ENCODE peak calls at places on chromosomes 5 and 9, in five cellular contexts. U is right lobe of liver, E is astrocyte, L is body of pancreas, C is epithelial cell of esophagus. S is an unnamed sample.

GRCh38 chr9:4781408-4781807 is 11.3 kb upstream of the RCL1 start:
- DNase-seq in U (no peak), E (no peak), L (no peak), C (no peak), S (peak; percentile 21)

GRCh38 chr9:109440797-109441287 is 57.3 kb downstream of the PTPN3 start:
- DNase-seq in U (peak; percentile 60), E (peak; percentile 79), L (peak; percentile 77), C (peak; percentile 89), S (peak; percentile 71)

GRCh38 chr5:80745490-80745889 is 90.7 kb upstream of the DHFR start:
- DNase-seq in U (no peak), E (peak; percentile 67), L (no peak), C (peak; percentile 75), S (peak; percentile 25)

GRCh38 chr9:103210607-103211006 is 215.5 kb downstream of the CYLC2 start:
- DNase-seq in U (no peak), E (no peak), L (no peak), C (no peak), S (no peak)

GRCh38 chr5:123512631-123513461 is 869 bp downstream of the CSNK1G3 start:
- DNase-seq in U (peak; percentile 62), E (peak; percentile 45), L (peak; percentile 42), C (peak; percentile 35), S (no peak)

GRCh38 chr9:133916159-133916541 is 76.0 kb downstream of the VAV2 start:
- DNase-seq in U (no peak), E (peak; percentile 75), L (no peak), C (peak; percentile 22), S (no peak)

GRCh38 chr5:6632324-6632930 is 417 bp downstream of the NSUN2 start:
- DNase-seq in U (no peak), E (no peak), L (peak; percentile 29), C (peak; percentile 52), S (no peak)

GRCh38 chr5:60497706-60498500 is 202.1 kb downstream of the DEPDC1B start:
- DNase-seq in U (no peak), E (peak; percentile 84), L (no peak), C (peak; percentile 20), S (peak; percentile 40)

GRCh38 chr9:80552931-80553330 is 981.2 kb downstream of the TLE4 start:
- DNase-seq in U (peak; percentile 73), E (no peak), L (no peak), C (peak; percentile 19), S (peak; percentile 83)

GRCh38 chr9:21027295-21027694 is 4.1 kb downstream of the HACD4 start:
- DNase-seq in U (no peak), E (peak; percentile 20), L (no peak), C (peak; percentile 14), S (no peak)

GRCh38 chr9:35733109-35733541 is 659 bp downstream of the CREB3 start:
- DNase-seq in U (no peak), E (peak; percentile 66), L (no peak), C (peak; percentile 88), S (peak; percentile 65)

GRCh38 chr5:121668635-121669034 is 183.0 kb upstream of the FTMT start:
- DNase-seq in U (no peak), E (peak; percentile 69), L (no peak), C (no peak), S (peak; percentile 2)

GRCh38 chr9:108389056-108389455 is 466.7 kb downstream of the ACTL7B start:
- DNase-seq in U (no peak), E (no peak), L (no peak), C (no peak), S (no peak)

GRCh38 chr5:40041452-40041851 is 616.7 kb upstream of the DAB2 start:
- DNase-seq in U (no peak), E (no peak), L (no peak), C (peak; percentile 70), S (no peak)

GRCh38 chr5:14075937-14076336 is 67.2 kb upstream of the TRIO start:
- DNase-seq in U (no peak), E (no peak), L (no peak), C (no peak), S (no peak)

GRCh38 chr9:90964101-90965020 is 162.7 kb downstream of the SYK start:
- DNase-seq in U (no peak), E (no peak), L (peak; percentile 26), C (no peak), S (no peak)

GRCh38 chr9:23790341-23791260 is 35.4 kb downstream of the ELAVL2 start:
- DNase-seq in U (no peak), E (no peak), L (no peak), C (no peak), S (no peak)

GRCh38 chr5:171845857-171846785 is 60.5 kb downstream of the SMIM23 start:
- DNase-seq in U (no peak), E (no peak), L (no peak), C (no peak), S (peak; percentile 38)

GRCh38 chr9:135979472-135980166 is 18.4 kb upstream of the UBAC1 start:
- DNase-seq in U (no peak), E (no peak), L (no peak), C (no peak), S (no peak)

GRCh38 chr9:135983745-135984710 is 22.9 kb upstream of the UBAC1 start:
- DNase-seq in U (no peak), E (no peak), L (no peak), C (no peak), S (no peak)

GRCh38 chr9:135980926-135981630 is 19.9 kb upstream of the UBAC1 start:
- DNase-seq in U (no peak), E (no peak), L (no peak), C (no peak), S (no peak)

GRCh38 chr9:135985459-135985774 is 24.2 kb upstream of the UBAC1 start:
- DNase-seq in U (no peak), E (no peak), L (no peak), C (no peak), S (no peak)

DNA sequence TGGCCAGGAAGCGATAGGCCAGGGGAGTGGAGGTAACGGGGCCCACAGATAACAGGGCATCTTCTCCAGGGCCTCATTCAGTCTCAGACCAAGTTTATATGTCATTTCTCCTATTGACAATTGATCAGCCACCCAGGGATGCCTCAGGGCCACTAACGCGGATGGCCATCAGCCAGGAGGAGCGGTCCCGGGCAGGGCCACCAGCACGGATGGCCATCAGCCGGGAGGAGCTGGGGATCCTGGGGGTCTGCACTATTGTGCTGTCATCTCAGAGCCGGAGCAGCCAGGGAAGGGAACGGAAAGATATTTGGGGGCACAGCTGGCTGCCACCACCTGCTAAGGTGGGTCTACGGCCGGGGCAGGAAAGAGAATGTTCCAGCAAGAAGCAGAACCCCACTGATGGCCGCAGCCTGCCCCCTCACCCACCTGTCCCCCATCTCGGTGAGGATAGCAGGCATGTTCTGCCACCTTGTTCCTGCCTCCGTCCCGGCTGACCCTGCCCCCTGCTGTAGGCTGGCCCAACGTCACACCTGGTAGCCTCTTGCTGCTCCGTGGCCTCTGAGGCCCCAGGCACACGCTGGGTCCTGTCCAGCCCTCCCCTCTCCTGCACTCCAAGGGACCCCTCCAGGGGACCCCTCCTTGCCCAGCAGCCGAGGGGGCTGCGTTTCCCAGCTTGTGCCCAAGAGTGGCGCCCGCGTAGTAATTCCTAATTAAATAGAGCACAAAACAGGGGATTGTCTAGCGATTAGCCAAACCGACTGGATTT is 21.5 kb upstream of the UBAC1 start:
- DNase-seq in U (no peak), E (no peak), L (no peak), C (no peak), S (no peak)
- TF ChIP-seq CTCF in U (no peak), E (no peak), L (no peak), C (no peak), S (no peak)

DNA sequence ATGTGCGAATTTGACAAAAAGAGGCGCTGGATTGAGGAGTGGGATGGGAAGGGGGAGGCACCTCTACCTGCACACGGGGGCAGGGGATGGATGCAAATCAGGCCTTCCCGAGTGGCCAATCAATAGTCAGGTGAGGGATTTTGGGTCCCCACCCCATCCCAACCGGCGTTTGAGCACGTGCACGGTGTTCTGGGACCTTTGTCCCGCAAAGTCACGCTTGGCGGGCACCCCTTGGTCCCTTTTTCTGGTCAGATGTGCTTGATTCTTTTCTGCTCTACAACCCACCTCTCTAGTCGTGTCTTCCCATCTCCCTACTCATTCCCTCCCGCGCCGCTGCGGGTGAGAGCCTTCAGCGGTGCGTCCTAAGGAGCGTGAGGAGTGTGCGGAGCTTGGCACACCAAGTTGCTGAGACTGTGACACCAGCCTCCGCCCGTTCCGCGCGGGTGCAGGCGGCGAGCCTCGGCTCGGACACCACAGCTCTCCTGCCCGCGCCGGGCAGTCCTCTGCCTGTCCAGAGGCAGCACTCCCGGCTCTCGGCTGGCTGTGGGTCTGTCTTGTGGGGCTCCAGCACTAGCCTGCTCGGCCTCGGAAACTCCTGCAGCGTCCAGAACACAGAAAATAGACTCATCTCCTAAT is 495 bp upstream of the ADAMTS19 start:
- DNase-seq in U (no peak), E (peak; percentile 48), L (no peak), C (peak; percentile 33), S (peak; percentile 47)
- H3K4me3 ChIP-seq in U (no peak overlapping the region), E (peak overlapping the region; percentile 50), L (peak overlapping the region; percentile 17), C (peak overlapping the region; percentile 32), S (peak overlapping the region; percentile 50)

GRCh38 chr5:135426102-135427082 is 20.8 kb downstream of the DCANP1 start:
- DNase-seq in U (no peak), E (peak; percentile 25), L (no peak), C (peak; percentile 68), S (peak; percentile 78)
- TF ChIP-seq CTCF in U (peak; percentile 56), E (peak; percentile 84), L (peak; percentile 52), C (peak; percentile 79), S (peak; percentile 83)

GRCh38 chr5:151676719-151677118 is 10.0 kb downstream of the SPARC start:
- DNase-seq in U (no peak), E (no peak), L (no peak), C (no peak), S (peak; percentile 64)

GRCh38 chr5:151678713-151679112 is 8.0 kb downstream of the SPARC start:
- DNase-seq in U (no peak), E (peak; percentile 6), L (no peak), C (no peak), S (peak; percentile 52)

GRCh38 chr5:151679421-151680155 is 7.1 kb downstream of the SPARC start:
- DNase-seq in U (no peak), E (no peak), L (no peak), C (no peak), S (peak; percentile 37)

GRCh38 chr5:151675956-151676712 is 10.6 kb downstream of the SPARC start:
- DNase-seq in U (no peak), E (no peak), L (no peak), C (no peak), S (no peak)

GRCh38 chr5:151678146-151678545 is 8.6 kb downstream of the SPARC start:
- DNase-seq in U (no peak), E (peak; percentile 39), L (no peak), C (no peak), S (peak; percentile 80)
- H3K4me3 ChIP-seq in U (no peak overlapping the region), E (peak overlapping the region; percentile 21), L (no peak overlapping the region), C (no peak overlapping the region), S (peak overlapping the region; percentile 27)

DNA sequence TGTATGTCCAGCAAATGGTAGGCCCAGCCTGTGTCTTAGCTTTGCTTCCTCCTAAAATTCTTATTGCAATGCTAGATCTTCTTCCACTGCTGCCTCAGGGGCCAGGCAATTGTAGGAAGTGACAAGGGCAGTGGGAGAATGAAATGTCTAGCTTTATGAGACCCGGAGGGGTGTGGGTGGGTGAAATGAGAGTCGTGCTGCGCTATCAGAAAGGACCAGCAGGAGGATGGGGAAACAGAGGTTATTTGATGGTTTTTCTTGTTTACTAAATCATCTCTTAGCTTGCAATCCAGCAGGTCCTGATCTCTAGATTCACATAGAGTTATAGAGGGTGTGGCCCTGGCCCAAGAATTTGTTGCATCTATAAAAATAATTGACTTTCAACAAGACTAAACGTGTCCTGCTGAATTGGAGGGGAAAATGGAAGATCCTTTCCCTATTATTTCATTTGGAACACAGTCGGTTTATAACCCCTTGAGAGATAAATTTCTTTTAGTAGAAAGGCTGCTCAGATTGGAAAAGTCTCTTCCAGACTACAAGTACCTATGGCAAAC is 43.6 kb downstream of the ZNF366 start:
- DNase-seq in U (no peak), E (no peak), L (no peak), C (peak; percentile 43), S (no peak)
- TF ChIP-seq CTCF in U (no peak), E (no peak), L (no peak), C (peak; percentile 15), S (no peak)